ENCODE peak calls at places on chromosome 6, in ten cellular contexts. One of them, this sample, is unnamed.

GRCh38 chr6:715709-716450 is 22.9 kb upstream of the EXOC2 start:
- DNase-seq in keratinocyte: no peak
- DNase-seq in tibial nerve: no peak
- DNase-seq in lower lobe of right lung: no peak
- DNase-seq in LNCaP clone FGC: no peak
- DNase-seq in CD8-positive, alpha-beta T cell: no peak
- DNase-seq in dorsolateral prefrontal cortex: no peak
- DNase-seq in choroid plexus epithelial cell: no peak
- DNase-seq in left lung: no peak
- DNase-seq in upper lobe of right lung: no peak
- DNase-seq in this sample: no peak

GRCh38 chr6:170545405-170545804 is 7.7 kb downstream of the PSMB1 start:
- DNase-seq in choroid plexus epithelial cell: peak; percentile 41
- DNase-seq in keratinocyte: no peak
- DNase-seq in LNCaP clone FGC: no peak
- DNase-seq in dorsolateral prefrontal cortex: no peak
- DNase-seq in left lung: no peak
- DNase-seq in tibial nerve: no peak
- DNase-seq in lower lobe of right lung: no peak
- DNase-seq in CD8-positive, alpha-beta T cell: no peak
- DNase-seq in upper lobe of right lung: no peak
- DNase-seq in this sample: no peak

GRCh38 chr6:153312633-153313032 is 181.6 kb upstream of the RGS17 start:
- DNase-seq in keratinocyte: no peak
- DNase-seq in lower lobe of right lung: peak; percentile 80
- DNase-seq in upper lobe of right lung: peak; percentile 87
- DNase-seq in LNCaP clone FGC: peak; percentile 56
- DNase-seq in dorsolateral prefrontal cortex: peak; percentile 45
- DNase-seq in CD8-positive, alpha-beta T cell: peak; percentile 3
- DNase-seq in tibial nerve: no peak
- DNase-seq in choroid plexus epithelial cell: peak; percentile 77
- DNase-seq in left lung: peak; percentile 59
- DNase-seq in this sample: no peak

GRCh38 chr6:21597706-21598273 is 4.2 kb downstream of the SOX4 start:
- DNase-seq in tibial nerve: no peak
- DNase-seq in lower lobe of right lung: no peak
- DNase-seq in left lung: no peak
- DNase-seq in upper lobe of right lung: no peak
- DNase-seq in keratinocyte: no peak
- DNase-seq in CD8-positive, alpha-beta T cell: no peak
- DNase-seq in choroid plexus epithelial cell: peak; percentile 52
- DNase-seq in LNCaP clone FGC: no peak
- DNase-seq in dorsolateral prefrontal cortex: no peak
- DNase-seq in this sample: no peak

GRCh38 chr6:20706293-20707165 is 172.3 kb downstream of the CDKAL1 start:
- DNase-seq in lower lobe of right lung: no peak
- DNase-seq in tibial nerve: no peak
- DNase-seq in CD8-positive, alpha-beta T cell: no peak
- DNase-seq in choroid plexus epithelial cell: peak; percentile 25
- DNase-seq in left lung: no peak
- DNase-seq in upper lobe of right lung: no peak
- DNase-seq in keratinocyte: no peak
- DNase-seq in LNCaP clone FGC: no peak
- DNase-seq in dorsolateral prefrontal cortex: no peak
- DNase-seq in this sample: no peak

GRCh38 chr6:166836785-166837718 is 119.3 kb downstream of the RNASET2 start:
- DNase-seq in lower lobe of right lung: no peak
- DNase-seq in LNCaP clone FGC: no peak
- DNase-seq in dorsolateral prefrontal cortex: no peak
- DNase-seq in left lung: no peak
- DNase-seq in keratinocyte: no peak
- DNase-seq in choroid plexus epithelial cell: no peak
- DNase-seq in tibial nerve: no peak
- DNase-seq in upper lobe of right lung: no peak
- DNase-seq in CD8-positive, alpha-beta T cell: no peak
- DNase-seq in this sample: no peak

GRCh38 chr6:74971631-74972030 is 234.2 kb downstream of the COL12A1 start:
- DNase-seq in choroid plexus epithelial cell: peak; percentile 25
- DNase-seq in upper lobe of right lung: no peak
- DNase-seq in CD8-positive, alpha-beta T cell: no peak
- DNase-seq in dorsolateral prefrontal cortex: no peak
- DNase-seq in lower lobe of right lung: no peak
- DNase-seq in left lung: no peak
- DNase-seq in tibial nerve: no peak
- DNase-seq in keratinocyte: no peak
- DNase-seq in LNCaP clone FGC: no peak
- DNase-seq in this sample: no peak

GRCh38 chr6:143361536-143362191 is 88.8 kb downstream of the ADAT2 start:
- DNase-seq in LNCaP clone FGC: no peak
- DNase-seq in upper lobe of right lung: no peak
- DNase-seq in lower lobe of right lung: no peak
- DNase-seq in dorsolateral prefrontal cortex: no peak
- DNase-seq in CD8-positive, alpha-beta T cell: no peak
- DNase-seq in choroid plexus epithelial cell: no peak
- DNase-seq in tibial nerve: no peak
- DNase-seq in left lung: no peak
- DNase-seq in keratinocyte: no peak
- DNase-seq in this sample: peak; percentile 28

GRCh38 chr6:151731313-151731712 is 76.2 kb upstream of the ESR1 start:
- DNase-seq in choroid plexus epithelial cell: no peak
- DNase-seq in keratinocyte: no peak
- DNase-seq in LNCaP clone FGC: no peak
- DNase-seq in CD8-positive, alpha-beta T cell: no peak
- DNase-seq in left lung: no peak
- DNase-seq in lower lobe of right lung: no peak
- DNase-seq in dorsolateral prefrontal cortex: no peak
- DNase-seq in upper lobe of right lung: no peak
- DNase-seq in tibial nerve: no peak
- DNase-seq in this sample: peak; percentile 38

GRCh38 chr6:21741221-21742109 is 147.9 kb downstream of the SOX4 start:
- DNase-seq in upper lobe of right lung: no peak
- DNase-seq in left lung: no peak
- DNase-seq in choroid plexus epithelial cell: no peak
- DNase-seq in CD8-positive, alpha-beta T cell: no peak
- DNase-seq in dorsolateral prefrontal cortex: no peak
- DNase-seq in keratinocyte: no peak
- DNase-seq in tibial nerve: no peak
- DNase-seq in LNCaP clone FGC: no peak
- DNase-seq in lower lobe of right lung: no peak
- DNase-seq in this sample: no peak

GRCh38 chr6:7730003-7730402 is 4.1 kb downstream of the BMP6 start:
- DNase-seq in dorsolateral prefrontal cortex: no peak
- DNase-seq in LNCaP clone FGC: no peak
- DNase-seq in CD8-positive, alpha-beta T cell: no peak
- DNase-seq in choroid plexus epithelial cell: no peak
- DNase-seq in lower lobe of right lung: no peak
- DNase-seq in left lung: no peak
- DNase-seq in keratinocyte: no peak
- DNase-seq in upper lobe of right lung: no peak
- DNase-seq in tibial nerve: no peak
- DNase-seq in this sample: no peak

GRCh38 chr6:7730411-7730810 is 4.5 kb downstream of the BMP6 start:
- DNase-seq in tibial nerve: no peak
- DNase-seq in upper lobe of right lung: no peak
- DNase-seq in LNCaP clone FGC: no peak
- DNase-seq in choroid plexus epithelial cell: no peak
- DNase-seq in CD8-positive, alpha-beta T cell: no peak
- DNase-seq in keratinocyte: no peak
- DNase-seq in lower lobe of right lung: no peak
- DNase-seq in dorsolateral prefrontal cortex: no peak
- DNase-seq in left lung: no peak
- DNase-seq in this sample: no peak

GRCh38 chr6:7727150-7727950 is 1.5 kb downstream of the BMP6 start:
- DNase-seq in keratinocyte: no peak
- DNase-seq in dorsolateral prefrontal cortex: no peak
- DNase-seq in CD8-positive, alpha-beta T cell: no peak
- DNase-seq in tibial nerve: no peak
- DNase-seq in lower lobe of right lung: no peak
- DNase-seq in upper lobe of right lung: no peak
- DNase-seq in choroid plexus epithelial cell: no peak
- DNase-seq in LNCaP clone FGC: no peak
- DNase-seq in left lung: no peak
- DNase-seq in this sample: no peak

GRCh38 chr6:7727951-7728854 is 2.3 kb downstream of the BMP6 start:
- DNase-seq in CD8-positive, alpha-beta T cell: no peak
- DNase-seq in upper lobe of right lung: peak; percentile 69
- DNase-seq in dorsolateral prefrontal cortex: peak; percentile 48
- DNase-seq in LNCaP clone FGC: no peak
- DNase-seq in lower lobe of right lung: peak; percentile 54
- DNase-seq in keratinocyte: no peak
- DNase-seq in tibial nerve: no peak
- DNase-seq in choroid plexus epithelial cell: no peak
- DNase-seq in left lung: no peak
- DNase-seq in this sample: no peak

GRCh38 chr6:7728855-7729590 is 3.1 kb downstream of the BMP6 start:
- DNase-seq in tibial nerve: no peak
- DNase-seq in choroid plexus epithelial cell: no peak
- DNase-seq in left lung: no peak
- DNase-seq in CD8-positive, alpha-beta T cell: no peak
- DNase-seq in dorsolateral prefrontal cortex: no peak
- DNase-seq in keratinocyte: no peak
- DNase-seq in upper lobe of right lung: no peak
- DNase-seq in LNCaP clone FGC: no peak
- DNase-seq in lower lobe of right lung: no peak
- DNase-seq in this sample: no peak
- H3K4me3 ChIP-seq in tibial nerve: peak overlapping the region; percentile 62
- H3K4me3 ChIP-seq in choroid plexus epithelial cell: peak overlapping the region; percentile 23
- H3K4me3 ChIP-seq in left lung: no peak overlapping the region
- H3K4me3 ChIP-seq in CD8-positive, alpha-beta T cell: no peak overlapping the region
- H3K4me3 ChIP-seq in dorsolateral prefrontal cortex: peak overlapping the region; percentile 89
- H3K4me3 ChIP-seq in keratinocyte: peak overlapping the region; percentile 49
- H3K4me3 ChIP-seq in upper lobe of right lung: peak overlapping the region; percentile 67
- H3K4me3 ChIP-seq in LNCaP clone FGC: no peak overlapping the region
- H3K4me3 ChIP-seq in lower lobe of right lung: peak overlapping the region; percentile 77
- H3K4me3 ChIP-seq in this sample: peak overlapping the region; percentile 58

DNA sequence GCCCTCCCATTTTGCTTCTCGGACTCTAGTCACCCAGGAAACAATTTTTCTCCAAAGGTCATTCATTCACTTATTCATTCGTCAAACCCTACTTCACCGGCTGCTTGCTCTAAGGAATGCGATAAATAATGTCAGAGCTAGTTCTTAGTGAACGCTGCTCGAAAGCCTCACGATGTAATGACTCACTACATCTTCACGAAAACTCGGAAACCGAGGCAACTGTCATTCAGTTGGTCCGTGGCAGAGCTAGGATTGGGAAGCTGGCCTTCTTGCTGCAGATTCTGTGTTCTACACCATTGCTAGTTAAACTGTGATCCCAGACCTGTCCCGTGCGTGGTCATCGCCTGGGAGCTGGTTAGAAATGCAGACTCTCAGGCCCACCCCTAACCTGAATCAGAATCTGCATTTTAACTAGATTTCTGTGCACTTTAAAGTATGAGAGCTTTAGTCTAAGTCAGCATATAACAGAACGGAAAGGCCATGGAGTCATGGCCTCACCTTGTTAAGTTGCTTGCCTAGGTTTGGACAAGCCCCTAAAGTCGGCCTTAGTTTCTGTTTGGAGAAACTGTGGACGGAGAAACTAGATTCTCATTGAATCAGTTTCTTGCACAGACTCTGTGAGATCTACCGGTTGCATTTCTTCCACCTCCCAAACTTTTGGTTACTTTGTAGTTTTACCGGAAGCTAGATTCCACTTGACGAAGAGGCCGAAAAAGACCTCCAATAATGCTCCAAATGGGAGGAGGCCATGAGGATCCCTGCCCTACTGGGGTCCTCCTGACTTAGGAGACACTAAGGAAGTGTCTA is 640 bp upstream of the CCND3 start:
- DNase-seq in dorsolateral prefrontal cortex: no peak
- DNase-seq in tibial nerve: no peak
- DNase-seq in keratinocyte: peak; percentile 54
- DNase-seq in CD8-positive, alpha-beta T cell: no peak
- DNase-seq in lower lobe of right lung: no peak
- DNase-seq in choroid plexus epithelial cell: peak; percentile 89
- DNase-seq in upper lobe of right lung: no peak
- DNase-seq in LNCaP clone FGC: no peak
- DNase-seq in left lung: no peak
- DNase-seq in this sample: no peak
- H3K4me3 ChIP-seq in dorsolateral prefrontal cortex: peak overlapping the region; percentile 85
- H3K4me3 ChIP-seq in tibial nerve: peak overlapping the region; percentile 89
- H3K4me3 ChIP-seq in keratinocyte: peak overlapping the region; percentile 86
- H3K4me3 ChIP-seq in CD8-positive, alpha-beta T cell: peak overlapping the region; percentile 51
- H3K4me3 ChIP-seq in lower lobe of right lung: peak overlapping the region; percentile 77
- H3K4me3 ChIP-seq in choroid plexus epithelial cell: peak overlapping the region; percentile 84
- H3K4me3 ChIP-seq in upper lobe of right lung: peak overlapping the region; percentile 92
- H3K4me3 ChIP-seq in LNCaP clone FGC: peak overlapping the region; percentile 92
- H3K4me3 ChIP-seq in left lung: peak overlapping the region; percentile 88
- H3K4me3 ChIP-seq in this sample: peak overlapping the region; percentile 96

GRCh38 chr6:125749864-125750691 is 646 bp downstream of the HEY2 start:
- DNase-seq in choroid plexus epithelial cell: no peak
- DNase-seq in tibial nerve: no peak
- DNase-seq in dorsolateral prefrontal cortex: no peak
- DNase-seq in upper lobe of right lung: no peak
- DNase-seq in LNCaP clone FGC: no peak
- DNase-seq in CD8-positive, alpha-beta T cell: no peak
- DNase-seq in keratinocyte: no peak
- DNase-seq in left lung: no peak
- DNase-seq in lower lobe of right lung: no peak
- DNase-seq in this sample: peak; percentile 48

GRCh38 chr6:125753218-125753936 is 3.9 kb downstream of the HEY2 start:
- DNase-seq in choroid plexus epithelial cell: peak; percentile 71
- DNase-seq in keratinocyte: no peak
- DNase-seq in upper lobe of right lung: no peak
- DNase-seq in LNCaP clone FGC: peak; percentile 69
- DNase-seq in dorsolateral prefrontal cortex: no peak
- DNase-seq in lower lobe of right lung: no peak
- DNase-seq in CD8-positive, alpha-beta T cell: no peak
- DNase-seq in left lung: no peak
- DNase-seq in tibial nerve: no peak
- DNase-seq in this sample: peak; percentile 36

GRCh38 chr6:125752773-125753172 is 3.3 kb downstream of the HEY2 start:
- DNase-seq in lower lobe of right lung: no peak
- DNase-seq in keratinocyte: no peak
- DNase-seq in dorsolateral prefrontal cortex: no peak
- DNase-seq in CD8-positive, alpha-beta T cell: no peak
- DNase-seq in tibial nerve: no peak
- DNase-seq in choroid plexus epithelial cell: no peak
- DNase-seq in left lung: no peak
- DNase-seq in LNCaP clone FGC: peak; percentile 47
- DNase-seq in upper lobe of right lung: no peak
- DNase-seq in this sample: no peak

GRCh38 chr6:125750692-125751333 is 1.4 kb downstream of the HEY2 start:
- DNase-seq in tibial nerve: no peak
- DNase-seq in keratinocyte: no peak
- DNase-seq in CD8-positive, alpha-beta T cell: no peak
- DNase-seq in lower lobe of right lung: no peak
- DNase-seq in choroid plexus epithelial cell: no peak
- DNase-seq in upper lobe of right lung: no peak
- DNase-seq in dorsolateral prefrontal cortex: no peak
- DNase-seq in LNCaP clone FGC: no peak
- DNase-seq in left lung: no peak
- DNase-seq in this sample: no peak

GRCh38 chr6:125751334-125751916 is 2.0 kb downstream of the HEY2 start:
- DNase-seq in keratinocyte: no peak
- DNase-seq in choroid plexus epithelial cell: no peak
- DNase-seq in LNCaP clone FGC: no peak
- DNase-seq in lower lobe of right lung: no peak
- DNase-seq in upper lobe of right lung: no peak
- DNase-seq in tibial nerve: no peak
- DNase-seq in CD8-positive, alpha-beta T cell: no peak
- DNase-seq in dorsolateral prefrontal cortex: no peak
- DNase-seq in left lung: no peak
- DNase-seq in this sample: no peak
- H3K4me3 ChIP-seq in keratinocyte: no peak overlapping the region
- H3K4me3 ChIP-seq in choroid plexus epithelial cell: no peak overlapping the region
- H3K4me3 ChIP-seq in LNCaP clone FGC: no peak overlapping the region
- H3K4me3 ChIP-seq in lower lobe of right lung: peak overlapping the region; percentile 74
- H3K4me3 ChIP-seq in upper lobe of right lung: no peak overlapping the region
- H3K4me3 ChIP-seq in tibial nerve: peak overlapping the region; percentile 73
- H3K4me3 ChIP-seq in CD8-positive, alpha-beta T cell: no peak overlapping the region
- H3K4me3 ChIP-seq in dorsolateral prefrontal cortex: peak overlapping the region; percentile 72
- H3K4me3 ChIP-seq in left lung: no peak overlapping the region
- H3K4me3 ChIP-seq in this sample: peak overlapping the region; percentile 81

GRCh38 chr6:36539814-36540568 is 7.3 kb downstream of the STK38 start:
- DNase-seq in tibial nerve: no peak
- DNase-seq in dorsolateral prefrontal cortex: no peak
- DNase-seq in keratinocyte: no peak
- DNase-seq in LNCaP clone FGC: no peak
- DNase-seq in choroid plexus epithelial cell: no peak
- DNase-seq in upper lobe of right lung: no peak
- DNase-seq in CD8-positive, alpha-beta T cell: no peak
- DNase-seq in lower lobe of right lung: no peak
- DNase-seq in left lung: no peak
- DNase-seq in this sample: no peak
- H3K4me3 ChIP-seq in tibial nerve: no peak overlapping the region
- H3K4me3 ChIP-seq in dorsolateral prefrontal cortex: no peak overlapping the region
- H3K4me3 ChIP-seq in keratinocyte: no peak overlapping the region
- H3K4me3 ChIP-seq in LNCaP clone FGC: no peak overlapping the region
- H3K4me3 ChIP-seq in choroid plexus epithelial cell: no peak overlapping the region
- H3K4me3 ChIP-seq in upper lobe of right lung: no peak overlapping the region
- H3K4me3 ChIP-seq in CD8-positive, alpha-beta T cell: no peak overlapping the region
- H3K4me3 ChIP-seq in lower lobe of right lung: no peak overlapping the region
- H3K4me3 ChIP-seq in left lung: no peak overlapping the region
- H3K4me3 ChIP-seq in this sample: no peak overlapping the region